ENCODE peak calls at places on chromosomes 3 and 15, in four cellular contexts. One of them, this sample, is unnamed.

GRCh38 chr3:59425371-59425770 is 375.5 kb upstream of the CFAP20DC start:
- DNase-seq in non-pigmented ciliary epithelial cell: peak
- DNase-seq in GM19239: no peak
- DNase-seq in GM12891: no peak
- DNase-seq in this sample: no peak

GRCh38 chr3:15102256-15102655 is 3.3 kb upstream of the RBSN start:
- DNase-seq in non-pigmented ciliary epithelial cell: no peak
- DNase-seq in GM19239: no peak
- DNase-seq in GM12891: no peak
- DNase-seq in this sample: no peak

GRCh38 chr15:95520511-95520910 is 810.0 kb upstream of the NR2F2 start:
- DNase-seq in non-pigmented ciliary epithelial cell: no peak
- DNase-seq in GM19239: no peak
- DNase-seq in GM12891: no peak
- DNase-seq in this sample: no peak

GRCh38 chr3:125042725-125043406 is 12.9 kb downstream of the HEG1 start:
- DNase-seq in non-pigmented ciliary epithelial cell: no peak
- DNase-seq in GM19239: no peak
- DNase-seq in GM12891: no peak
- DNase-seq in this sample: no peak

GRCh38 chr15:86624261-86625036 is 544.8 kb downstream of the AGBL1 start:
- DNase-seq in non-pigmented ciliary epithelial cell: peak
- DNase-seq in GM19239: no peak
- DNase-seq in GM12891: no peak
- DNase-seq in this sample: no peak

GRCh38 chr3:47011371-47011770 is 31.9 kb downstream of the NBEAL2 start:
- DNase-seq in non-pigmented ciliary epithelial cell: no peak
- DNase-seq in GM19239: no peak
- DNase-seq in GM12891: no peak
- DNase-seq in this sample: no peak

GRCh38 chr3:188812198-188812597 is 359.6 kb upstream of the TPRG1 start:
- DNase-seq in non-pigmented ciliary epithelial cell: no peak
- DNase-seq in GM19239: no peak
- DNase-seq in GM12891: no peak
- DNase-seq in this sample: no peak

GRCh38 chr15:64045774-64046346 is 425 bp downstream of the DAPK2 start:
- DNase-seq in non-pigmented ciliary epithelial cell: no peak
- DNase-seq in GM19239: peak
- DNase-seq in GM12891: peak
- DNase-seq in this sample: peak

GRCh38 chr3:138434875-138435772 is 708 bp downstream of the ESYT3 start:
- DNase-seq in non-pigmented ciliary epithelial cell: no peak
- DNase-seq in GM19239: no peak
- DNase-seq in GM12891: peak
- DNase-seq in this sample: no peak

GRCh38 chr3:120275553-120276092 is 9.4 kb downstream of the GPR156 start:
- DNase-seq in non-pigmented ciliary epithelial cell: no peak
- DNase-seq in GM19239: no peak
- DNase-seq in GM12891: no peak
- DNase-seq in this sample: no peak

GRCh38 chr15:71355268-71355667 is 240.0 kb downstream of the THSD4 start:
- DNase-seq in non-pigmented ciliary epithelial cell: no peak
- DNase-seq in GM19239: no peak
- DNase-seq in GM12891: no peak
- DNase-seq in this sample: no peak

GRCh38 chr3:178381555-178381954 is 154.7 kb upstream of the KCNMB2 start:
- DNase-seq in non-pigmented ciliary epithelial cell: no peak
- DNase-seq in GM19239: no peak
- DNase-seq in GM12891: no peak
- DNase-seq in this sample: no peak

GRCh38 chr15:97900006-97900405 is 60.5 kb upstream of the ARRDC4 start:
- DNase-seq in non-pigmented ciliary epithelial cell: no peak
- DNase-seq in GM19239: no peak
- DNase-seq in GM12891: no peak
- DNase-seq in this sample: no peak

GRCh38 chr3:197749315-197749600 is 425 bp upstream of the FYTTD1 start:
- DNase-seq in non-pigmented ciliary epithelial cell: no peak
- DNase-seq in GM19239: no peak
- DNase-seq in GM12891: peak
- DNase-seq in this sample: no peak

GRCh38 chr15:31487811-31488436 is 161.3 kb downstream of the KLF13 start:
- DNase-seq in non-pigmented ciliary epithelial cell: no peak
- DNase-seq in GM19239: peak
- DNase-seq in GM12891: no peak
- DNase-seq in this sample: no peak

GRCh38 chr15:69805248-69805953 is 292.3 kb downstream of the TLE3 start:
- DNase-seq in non-pigmented ciliary epithelial cell: no peak
- DNase-seq in GM19239: no peak
- DNase-seq in GM12891: no peak
- DNase-seq in this sample: no peak

GRCh38 chr3:51796859-51797258 is 17.8 kb upstream of the IQCF6 start:
- DNase-seq in non-pigmented ciliary epithelial cell: no peak
- DNase-seq in GM19239: no peak
- DNase-seq in GM12891: no peak
- DNase-seq in this sample: no peak

GRCh38 chr3:128942161-128942952 is 51.5 kb downstream of the CFAP92 start:
- DNase-seq in non-pigmented ciliary epithelial cell: no peak
- DNase-seq in GM19239: no peak
- DNase-seq in GM12891: no peak
- DNase-seq in this sample: no peak

GRCh38 chr3:95037927-95038326 is 975.1 kb downstream of the NSUN3 start:
- DNase-seq in non-pigmented ciliary epithelial cell: no peak
- DNase-seq in GM19239: no peak
- DNase-seq in GM12891: no peak
- DNase-seq in this sample: no peak

GRCh38 chr3:14124223-14124614 is 451 bp downstream of the CHCHD4 start:
- DNase-seq in non-pigmented ciliary epithelial cell: no peak
- DNase-seq in GM19239: peak
- DNase-seq in GM12891: peak
- DNase-seq in this sample: peak

GRCh38 chr3:192921793-192922192 is 4.1 kb upstream of the MB21D2 start:
- DNase-seq in non-pigmented ciliary epithelial cell: no peak
- DNase-seq in GM19239: no peak
- DNase-seq in GM12891: no peak
- DNase-seq in this sample: no peak

GRCh38 chr3:172553526-172554252 is 30.5 kb upstream of the TNFSF10 start:
- DNase-seq in non-pigmented ciliary epithelial cell: no peak
- DNase-seq in GM19239: no peak
- DNase-seq in GM12891: no peak
- DNase-seq in this sample: no peak

GRCh38 chr3:31196881-31197364 is 302.5 kb upstream of the GADL1 start:
- DNase-seq in non-pigmented ciliary epithelial cell: peak
- DNase-seq in GM19239: no peak
- DNase-seq in GM12891: no peak
- DNase-seq in this sample: no peak

GRCh38 chr3:15892828-15893227 is 95.0 kb upstream of the ANKRD28 start:
- DNase-seq in non-pigmented ciliary epithelial cell: no peak
- DNase-seq in GM19239: no peak
- DNase-seq in GM12891: no peak
- DNase-seq in this sample: no peak

GRCh38 chr3:181637056-181637798 is 74.5 kb upstream of the SOX2 start:
- DNase-seq in non-pigmented ciliary epithelial cell: no peak
- DNase-seq in GM19239: no peak
- DNase-seq in GM12891: no peak
- DNase-seq in this sample: no peak

GRCh38 chr3:155302476-155302875 is 9.0 kb upstream of the STRIT1 start:
- DNase-seq in non-pigmented ciliary epithelial cell: peak
- DNase-seq in GM19239: no peak
- DNase-seq in GM12891: no peak
- DNase-seq in this sample: no peak

GRCh38 chr3:12444582-12445468 is 39.5 kb upstream of the TSEN2 start:
- DNase-seq in non-pigmented ciliary epithelial cell: no peak
- DNase-seq in GM19239: no peak
- DNase-seq in GM12891: no peak
- DNase-seq in this sample: no peak

GRCh38 chr3:195818301-195818700 is 6.6 kb upstream of the MUC4 start:
- DNase-seq in non-pigmented ciliary epithelial cell: no peak
- DNase-seq in GM19239: no peak
- DNase-seq in GM12891: no peak
- DNase-seq in this sample: no peak

GRCh38 chr3:111737712-111738097 is 121.4 kb upstream of the PHLDB2 start:
- DNase-seq in non-pigmented ciliary epithelial cell: peak
- DNase-seq in GM19239: no peak
- DNase-seq in GM12891: no peak
- DNase-seq in this sample: no peak

GRCh38 chr3:14552717-14553116 is 12.6 kb upstream of the GRIP2 start:
- DNase-seq in non-pigmented ciliary epithelial cell: no peak
- DNase-seq in GM19239: no peak
- DNase-seq in GM12891: no peak
- DNase-seq in this sample: no peak

GRCh38 chr3:146464005-146464595 is 5.3 kb downstream of the PLSCR2 start:
- DNase-seq in non-pigmented ciliary epithelial cell: no peak
- DNase-seq in GM19239: no peak
- DNase-seq in GM12891: no peak
- DNase-seq in this sample: no peak

GRCh38 chr3:65995030-65995429 is 43.7 kb downstream of the MAGI1 start:
- DNase-seq in non-pigmented ciliary epithelial cell: no peak
- DNase-seq in GM19239: no peak
- DNase-seq in GM12891: no peak
- DNase-seq in this sample: no peak

GRCh38 chr3:100402150-100402706 is 889 bp downstream of the LNP1 start:
- DNase-seq in non-pigmented ciliary epithelial cell: no peak
- DNase-seq in GM19239: no peak
- DNase-seq in GM12891: no peak
- DNase-seq in this sample: no peak

GRCh38 chr3:47161983-47162694 is 1.8 kb downstream of the SETD2 start:
- DNase-seq in non-pigmented ciliary epithelial cell: no peak
- DNase-seq in GM19239: no peak
- DNase-seq in GM12891: no peak
- DNase-seq in this sample: no peak

GRCh38 chr15:68411735-68412134 is 20.2 kb downstream of the ITGA11 start:
- DNase-seq in non-pigmented ciliary epithelial cell: no peak
- DNase-seq in GM19239: no peak
- DNase-seq in GM12891: no peak
- DNase-seq in this sample: no peak

GRCh38 chr15:35674873-35675781 is 129.2 kb upstream of the DPH6 start:
- DNase-seq in non-pigmented ciliary epithelial cell: no peak
- DNase-seq in GM19239: no peak
- DNase-seq in GM12891: no peak
- DNase-seq in this sample: no peak